ENCODE peak calls at places on chromosome 20, in six cellular contexts. E, M, H, G, S and R are unnamed samples.

GRCh38 chr20:57470212-57470522 is 54.8 kb downstream of the CTCFL start:
- DNase-seq in E (no peak), M (no peak), H (no peak), G (no peak), S (no peak), R (no peak)

GRCh38 chr20:17505664-17506517 is 25.3 kb downstream of the BFSP1 start:
- DNase-seq in E (peak; percentile 23), M (peak; percentile 41), H (no peak), G (peak; percentile 27), S (no peak), R (peak; percentile 57)

GRCh38 chr20:49287555-49288249 is 9.8 kb upstream of the ZNFX1 start:
- DNase-seq in E (peak; percentile 55), M (no peak), H (no peak), G (no peak), S (no peak), R (peak; percentile 82)

GRCh38 chr20:43458422-43458924 is 777 bp downstream of the SRSF6 start:
- DNase-seq in E (peak; percentile 25), M (no peak), H (no peak), G (no peak), S (no peak), R (peak; percentile 23)

GRCh38 chr20:62852841-62853240 is 8.8 kb downstream of the TCFL5 start:
- DNase-seq in E (no peak), M (no peak), H (no peak), G (no peak), S (no peak), R (no peak)

GRCh38 chr20:38143646-38144554 is 21.2 kb downstream of the TGM2 start:
- DNase-seq in E (peak; percentile 97), M (no peak), H (no peak), G (no peak), S (no peak), R (peak; percentile 70)

GRCh38 chr20:62305149-62305764 is 2.5 kb downstream of the ADRM1 start:
- DNase-seq in E (peak; percentile 42), M (no peak), H (no peak), G (no peak), S (no peak), R (no peak)

GRCh38 chr20:10761232-10761631 is 87.4 kb upstream of the JAG1 start:
- DNase-seq in E (peak; percentile 92), M (no peak), H (no peak), G (no peak), S (no peak), R (peak; percentile 99)

GRCh38 chr20:10061641-10062040 is 26.9 kb downstream of the ANKEF1 start:
- DNase-seq in E (no peak), M (no peak), H (no peak), G (no peak), S (no peak), R (no peak)

GRCh38 chr20:37505263-37506165 is 15.5 kb upstream of the NNAT start:
- DNase-seq in E (no peak), M (no peak), H (no peak), G (no peak), S (no peak), R (no peak)

GRCh38 chr20:42041000-42041565 is 422.9 kb upstream of the CHD6 start:
- DNase-seq in E (no peak), M (no peak), H (no peak), G (no peak), S (no peak), R (no peak)

GRCh38 chr20:49675368-49676151 is 38.1 kb downstream of the B4GALT5 start:
- DNase-seq in E (no peak), M (peak; percentile 47), H (no peak), G (no peak), S (no peak), R (peak; percentile 66)

GRCh38 chr20:4972506-4973251 is 28.6 kb downstream of the SLC23A2 start:
- DNase-seq in E (peak; percentile 21), M (no peak), H (no peak), G (no peak), S (no peak), R (no peak)

GRCh38 chr20:24605937-24606455 is 136.6 kb downstream of the SYNDIG1 start:
- DNase-seq in E (no peak), M (no peak), H (no peak), G (no peak), S (no peak), R (no peak)

GRCh38 chr20:47343007-47343472 is 13.5 kb downstream of the ZMYND8 start:
- DNase-seq in E (no peak), M (no peak), H (no peak), G (no peak), S (no peak), R (no peak)

GRCh38 chr20:41392871-41393704 is 26.5 kb upstream of the EMILIN3 start:
- DNase-seq in E (no peak), M (no peak), H (peak; percentile 48), G (no peak), S (peak; percentile 91), R (peak; percentile 49)

GRCh38 chr20:38162149-38162548 is 2.9 kb downstream of the TGM2 start:
- DNase-seq in E (no peak), M (no peak), H (no peak), G (no peak), S (no peak), R (no peak)

GRCh38 chr20:6381887-6382286 is 259.1 kb upstream of the FERMT1 start:
- DNase-seq in E (no peak), M (no peak), H (no peak), G (no peak), S (no peak), R (peak; percentile 51)

GRCh38 chr20:32560989-32561830 is 23.9 kb downstream of the NOL4L start:
- DNase-seq in E (no peak), M (no peak), H (no peak), G (no peak), S (no peak), R (no peak)

GRCh38 chr20:19756756-19757486 is 1.1 kb upstream of the RIN2 start:
- DNase-seq in E (no peak), M (no peak), H (no peak), G (no peak), S (no peak), R (no peak)

GRCh38 chr20:38418509-38419204 is 16.5 kb downstream of the SNHG17 start:
- DNase-seq in E (peak; percentile 92), M (no peak), H (no peak), G (no peak), S (peak; percentile 68), R (peak; percentile 65)

GRCh38 chr20:46070215-46070910 is 19.4 kb downstream of the NCOA5 start:
- DNase-seq in E (peak; percentile 37), M (no peak), H (no peak), G (no peak), S (no peak), R (peak; percentile 40)

GRCh38 chr20:33053291-33054106 is at the start of gene BPIFB3:
- DNase-seq in E (no peak), M (no peak), H (no peak), G (no peak), S (no peak), R (no peak)

GRCh38 chr20:37907677-37908397 is 4.9 kb downstream of the VSTM2L start:
- DNase-seq in E (peak; percentile 47), M (no peak), H (no peak), G (no peak), S (no peak), R (peak; percentile 92)

GRCh38 chr20:1998715-1999114 is 4.9 kb upstream of the PDYN start:
- DNase-seq in E (no peak), M (no peak), H (no peak), G (no peak), S (no peak), R (no peak)

GRCh38 chr20:53783768-53784167 is 190.1 kb upstream of the ZNF217 start:
- DNase-seq in E (no peak), M (no peak), H (no peak), G (no peak), S (no peak), R (no peak)

GRCh38 chr20:50005378-50006020 is 22.7 kb downstream of the SNAI1 start:
- DNase-seq in E (peak; percentile 51), M (no peak), H (no peak), G (no peak), S (no peak), R (no peak)

GRCh38 chr20:37850724-37851123 is 52.2 kb upstream of the VSTM2L start:
- DNase-seq in E (no peak), M (no peak), H (no peak), G (no peak), S (no peak), R (peak; percentile 43)

GRCh38 chr20:39378781-39379180 is 416.6 kb downstream of the DHX35 start:
- DNase-seq in E (no peak), M (no peak), H (no peak), G (no peak), S (no peak), R (no peak)

GRCh38 chr20:54431545-54431944 is 43.8 kb upstream of the DOK5 start:
- DNase-seq in E (no peak), M (no peak), H (no peak), G (no peak), S (no peak), R (peak; percentile 8)

GRCh38 chr20:57792386-57793095 is 82.7 kb upstream of the PMEPA1 start:
- DNase-seq in E (no peak), M (no peak), H (no peak), G (no peak), S (no peak), R (no peak)

GRCh38 chr20:57211949-57212889 is 54.2 kb downstream of the BMP7 start:
- DNase-seq in E (peak; percentile 55), M (no peak), H (peak; percentile 77), G (no peak), S (peak; percentile 85), R (peak; percentile 96)